ENCODE peak calls at places on chromosomes 5 and 9, in four cellular contexts. One of them, this sample, is unnamed.

GRCh38 chr5:56818409-56819026 is 3.2 kb downstream of the MAP3K1 start:
- DNase-seq in HepG2: no peak
- DNase-seq in HCT116: no peak
- DNase-seq in SK-N-SH: no peak
- DNase-seq in this sample: no peak

GRCh38 chr5:1312993-1313833 is 18.3 kb upstream of the TERT start:
- DNase-seq in SK-N-SH: no peak
- DNase-seq in HCT116: no peak
- DNase-seq in HepG2: no peak
- DNase-seq in this sample: no peak

GRCh38 chr9:91680998-91681397 is 257.4 kb upstream of the NFIL3 start:
- DNase-seq in HepG2: no peak
- DNase-seq in HCT116: no peak
- DNase-seq in SK-N-SH: no peak
- DNase-seq in this sample: no peak

GRCh38 chr9:88814521-88815101 is 176.7 kb upstream of the S1PR3 start:
- DNase-seq in HCT116: no peak
- DNase-seq in HepG2: no peak
- DNase-seq in SK-N-SH: peak; percentile 68
- DNase-seq in this sample: no peak

GRCh38 chr9:78131969-78132687 is 100.5 kb upstream of the GNAQ start:
- DNase-seq in HepG2: no peak
- DNase-seq in SK-N-SH: no peak
- DNase-seq in HCT116: no peak
- DNase-seq in this sample: no peak

GRCh38 chr9:15150939-15151338 is 156.1 kb downstream of the TTC39B start:
- DNase-seq in HCT116: no peak
- DNase-seq in HepG2: no peak
- DNase-seq in SK-N-SH: no peak
- DNase-seq in this sample: no peak

GRCh38 chr5:102738037-102738436 is 17.1 kb upstream of the PAM start:
- DNase-seq in SK-N-SH: no peak
- DNase-seq in HepG2: no peak
- DNase-seq in HCT116: no peak
- DNase-seq in this sample: no peak

GRCh38 chr5:33639478-33639877 is 198.7 kb downstream of the TARS1 start:
- DNase-seq in SK-N-SH: no peak
- DNase-seq in HepG2: no peak
- DNase-seq in HCT116: no peak
- DNase-seq in this sample: no peak

GRCh38 chr5:140240987-140241706 is 61.8 kb downstream of the PFDN1 start:
- DNase-seq in HCT116: peak; percentile 69
- DNase-seq in HepG2: peak; percentile 79
- DNase-seq in SK-N-SH: peak; percentile 85
- DNase-seq in this sample: peak; percentile 38

GRCh38 chr5:72841756-72842535 is 25.5 kb downstream of the TNPO1 start:
- DNase-seq in SK-N-SH: no peak
- DNase-seq in HepG2: no peak
- DNase-seq in HCT116: no peak
- DNase-seq in this sample: no peak

GRCh38 chr5:133931546-133931945 is 36.9 kb downstream of the C5orf15 start:
- DNase-seq in SK-N-SH: no peak
- DNase-seq in HepG2: no peak
- DNase-seq in HCT116: no peak
- DNase-seq in this sample: no peak

GRCh38 chr9:22005083-22005699 is 3.9 kb downstream of the CDKN2B start:
- DNase-seq in HCT116: no peak
- DNase-seq in HepG2: no peak
- DNase-seq in SK-N-SH: peak; percentile 21
- DNase-seq in this sample: no peak

GRCh38 chr5:96936431-96937221 is 746 bp downstream of the LNPEP start:
- DNase-seq in HepG2: peak; percentile 19
- DNase-seq in SK-N-SH: peak; percentile 28
- DNase-seq in HCT116: no peak
- DNase-seq in this sample: no peak

GRCh38 chr9:94861589-94862241 is 135.2 kb downstream of the AOPEP start:
- DNase-seq in HepG2: no peak
- DNase-seq in HCT116: no peak
- DNase-seq in SK-N-SH: no peak
- DNase-seq in this sample: no peak

GRCh38 chr5:31986101-31986500 is 188.0 kb downstream of the GOLPH3 start:
- DNase-seq in HCT116: no peak
- DNase-seq in SK-N-SH: no peak
- DNase-seq in HepG2: no peak
- DNase-seq in this sample: no peak

GRCh38 chr5:135468541-135468940 is 16.4 kb upstream of the TIFAB start:
- DNase-seq in HCT116: no peak
- DNase-seq in SK-N-SH: no peak
- DNase-seq in HepG2: no peak
- DNase-seq in this sample: no peak

GRCh38 chr5:95620030-95620869 is at the start of gene GPR150:
- DNase-seq in HepG2: peak; percentile 15
- DNase-seq in SK-N-SH: peak; percentile 87
- DNase-seq in HCT116: no peak
- DNase-seq in this sample: no peak

GRCh38 chr9:36987891-36988290 is 46.2 kb downstream of the PAX5 start:
- DNase-seq in HCT116: no peak
- DNase-seq in SK-N-SH: no peak
- DNase-seq in HepG2: no peak
- DNase-seq in this sample: no peak

GRCh38 chr5:132768485-132768868 is 8.6 kb downstream of the SEPTIN8 start:
- DNase-seq in HCT116: no peak
- DNase-seq in HepG2: no peak
- DNase-seq in SK-N-SH: no peak
- DNase-seq in this sample: no peak

GRCh38 chr5:79318935-79319614 is 83.1 kb downstream of the JMY start:
- DNase-seq in SK-N-SH: no peak
- DNase-seq in HepG2: no peak
- DNase-seq in HCT116: peak; percentile 7
- DNase-seq in this sample: no peak

GRCh38 chr9:112355305-112355953 is 22.0 kb upstream of the PTBP3 start:
- DNase-seq in HCT116: no peak
- DNase-seq in SK-N-SH: no peak
- DNase-seq in HepG2: no peak
- DNase-seq in this sample: no peak

GRCh38 chr9:114008667-114009410 is 69.3 kb downstream of the AMBP start:
- DNase-seq in HCT116: no peak
- DNase-seq in SK-N-SH: no peak
- DNase-seq in HepG2: no peak
- DNase-seq in this sample: no peak

GRCh38 chr9:116465591-116466288 is 221.4 kb upstream of the TRIM32 start:
- DNase-seq in HCT116: no peak
- DNase-seq in HepG2: no peak
- DNase-seq in SK-N-SH: no peak
- DNase-seq in this sample: no peak

DNA sequence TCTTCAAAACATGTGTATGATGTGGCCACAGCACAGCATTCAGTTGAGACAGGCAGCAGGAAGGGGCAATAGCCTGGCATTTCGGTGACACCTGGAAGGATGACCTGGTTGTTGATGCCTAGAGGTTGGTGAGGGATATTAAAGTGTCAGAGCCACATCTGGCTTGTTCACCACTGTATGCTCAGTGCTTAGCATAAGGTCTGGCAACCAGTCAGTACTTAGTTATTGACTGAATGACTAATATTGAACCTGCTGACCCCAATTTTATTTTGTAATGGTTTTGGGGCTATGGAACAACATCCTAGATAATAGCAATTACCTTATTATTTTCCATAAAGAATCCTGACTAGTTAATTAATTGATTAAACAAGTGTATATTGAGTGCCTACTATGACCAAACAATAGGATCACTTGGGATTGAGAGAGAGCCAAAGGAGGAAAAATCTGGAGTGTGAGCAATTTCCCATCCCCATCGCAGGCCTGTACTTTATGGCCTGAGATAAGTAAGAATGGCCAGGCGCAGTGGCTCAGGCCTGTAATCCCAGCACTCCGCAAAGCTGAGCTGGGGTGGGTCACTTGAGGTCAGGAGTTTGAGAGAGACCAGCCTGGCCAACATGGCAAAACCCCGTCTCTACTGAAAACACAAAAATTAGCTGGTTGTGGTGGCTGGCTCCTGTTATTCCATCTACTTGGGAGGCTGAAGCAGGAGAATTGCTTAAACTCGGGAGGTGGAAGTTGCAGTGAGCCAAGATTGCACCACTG is 85.4 kb upstream of the PLPP1 start:
- DNase-seq in HCT116: no peak
- DNase-seq in SK-N-SH: no peak
- DNase-seq in HepG2: no peak
- DNase-seq in this sample: no peak
- TF ChIP-seq JUND in HCT116: no peak
- TF ChIP-seq JUND in SK-N-SH: no peak
- TF ChIP-seq JUND in HepG2: no peak
- TF ChIP-seq JUND in this sample: no peak

DNA sequence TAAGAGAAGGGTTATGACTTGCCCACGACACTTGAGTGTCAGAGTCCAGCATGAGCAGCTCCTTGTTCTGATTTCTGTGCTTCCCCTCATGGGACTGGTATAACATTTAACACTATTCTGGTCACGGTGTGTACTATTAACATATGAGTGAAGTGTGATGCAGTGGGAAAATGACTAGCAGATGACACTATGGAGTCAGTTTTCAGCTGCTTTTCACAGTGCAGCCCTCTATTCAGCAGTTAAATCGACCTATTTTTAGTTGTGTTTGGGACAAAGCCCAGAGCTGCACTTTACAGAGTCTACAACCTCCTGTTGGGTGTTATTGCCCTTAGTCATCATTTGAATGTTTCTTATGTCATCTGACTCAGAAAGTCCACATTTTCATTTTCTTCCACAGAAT is 59.1 kb downstream of the CHSY3 start:
- DNase-seq in HCT116: no peak
- DNase-seq in HepG2: no peak
- DNase-seq in SK-N-SH: no peak
- DNase-seq in this sample: no peak
- TF ChIP-seq JUND in HCT116: no peak
- TF ChIP-seq JUND in HepG2: no peak
- TF ChIP-seq JUND in SK-N-SH: no peak
- TF ChIP-seq JUND in this sample: no peak

GRCh38 chr5:11047625-11048024 is 286.6 kb upstream of the DAP start:
- DNase-seq in SK-N-SH: no peak
- DNase-seq in HepG2: no peak
- DNase-seq in HCT116: no peak
- DNase-seq in this sample: no peak

GRCh38 chr5:11045411-11045810 is 284.4 kb upstream of the DAP start:
- DNase-seq in SK-N-SH: no peak
- DNase-seq in HepG2: no peak
- DNase-seq in HCT116: no peak
- DNase-seq in this sample: no peak

GRCh38 chr5:11044581-11044980 is 283.5 kb upstream of the DAP start:
- DNase-seq in HepG2: no peak
- DNase-seq in HCT116: no peak
- DNase-seq in SK-N-SH: no peak
- DNase-seq in this sample: no peak

GRCh38 chr5:11047051-11047450 is 286.0 kb upstream of the DAP start:
- DNase-seq in HepG2: no peak
- DNase-seq in SK-N-SH: no peak
- DNase-seq in HCT116: no peak
- DNase-seq in this sample: no peak

DNA sequence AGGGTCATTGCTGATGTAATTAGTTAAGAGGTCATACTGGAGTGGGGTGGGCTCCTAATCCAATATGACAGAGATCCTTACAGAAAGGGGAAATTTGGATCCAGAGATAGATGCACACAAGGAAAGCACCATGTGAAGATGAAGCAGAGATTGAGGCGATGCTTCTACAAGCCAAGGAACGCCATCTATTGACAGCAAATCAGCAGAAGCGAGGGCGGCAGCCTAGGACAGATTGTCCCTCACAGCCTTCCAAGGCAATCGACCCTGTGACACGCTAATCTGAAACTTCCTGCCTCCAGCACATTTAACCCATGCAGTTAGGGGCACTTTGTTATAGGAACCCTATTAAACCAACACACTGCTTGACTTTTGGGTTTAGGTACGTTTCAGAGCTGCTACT is 285.1 kb upstream of the DAP start:
- DNase-seq in SK-N-SH: no peak
- DNase-seq in HepG2: no peak
- DNase-seq in HCT116: no peak
- DNase-seq in this sample: peak; percentile 27
- TF ChIP-seq JUND in SK-N-SH: no peak
- TF ChIP-seq JUND in HepG2: no peak
- TF ChIP-seq JUND in HCT116: no peak
- TF ChIP-seq JUND in this sample: no peak

GRCh38 chr5:53475320-53475719 is 5.1 kb upstream of the FST start:
- DNase-seq in HepG2: no peak
- DNase-seq in SK-N-SH: no peak
- DNase-seq in HCT116: no peak
- DNase-seq in this sample: no peak

GRCh38 chr5:53473644-53474043 is 6.8 kb upstream of the FST start:
- DNase-seq in SK-N-SH: no peak
- DNase-seq in HepG2: no peak
- DNase-seq in HCT116: no peak
- DNase-seq in this sample: no peak

GRCh38 chr5:53472279-53472678 is 8.2 kb upstream of the FST start:
- DNase-seq in HCT116: no peak
- DNase-seq in SK-N-SH: no peak
- DNase-seq in HepG2: no peak
- DNase-seq in this sample: no peak

GRCh38 chr5:53469946-53470687 is 10.3 kb upstream of the FST start:
- DNase-seq in HCT116: no peak
- DNase-seq in SK-N-SH: no peak
- DNase-seq in HepG2: no peak
- DNase-seq in this sample: no peak

DNA sequence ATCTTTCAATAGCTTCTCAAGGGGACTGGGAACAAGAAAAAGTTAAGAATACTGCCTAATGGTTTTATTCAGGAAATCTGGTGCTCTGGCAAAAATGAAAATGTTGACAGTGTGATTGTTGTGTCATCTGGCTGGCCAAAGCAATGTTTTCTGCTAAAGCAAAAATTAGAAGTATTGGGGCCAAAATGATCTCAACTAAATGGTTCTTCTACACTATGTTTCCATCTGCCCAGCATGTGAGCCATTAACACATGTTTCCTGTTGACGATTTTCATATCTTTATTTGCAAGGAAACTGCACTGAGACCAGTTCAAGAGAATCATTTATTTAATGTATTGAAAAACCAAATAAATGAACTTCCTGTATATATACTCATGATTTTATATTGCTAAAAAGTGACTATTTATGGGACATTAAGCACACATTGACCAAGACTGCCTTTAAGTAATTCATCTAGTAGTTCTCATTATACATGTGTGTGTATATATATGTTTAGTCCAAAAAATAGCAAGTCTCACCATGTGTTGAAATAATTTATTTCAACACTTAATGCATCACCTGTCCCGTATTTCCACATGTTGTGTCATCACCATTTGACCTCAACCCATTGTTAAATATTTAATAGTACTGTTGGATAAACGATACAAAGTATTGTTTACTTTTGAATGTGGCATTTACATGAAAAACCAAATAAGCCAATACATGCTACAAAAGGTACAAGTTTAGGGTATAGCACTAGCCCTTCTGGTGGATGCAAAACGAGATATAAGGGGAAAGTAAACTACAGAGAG is 7.5 kb upstream of the FST start:
- DNase-seq in HepG2: no peak
- DNase-seq in HCT116: no peak
- DNase-seq in SK-N-SH: no peak
- DNase-seq in this sample: no peak
- TF ChIP-seq JUND in HepG2: no peak
- TF ChIP-seq JUND in HCT116: no peak
- TF ChIP-seq JUND in SK-N-SH: no peak
- TF ChIP-seq JUND in this sample: no peak

GRCh38 chr9:130866474-130866965 is 30.1 kb downstream of the QRFP start:
- DNase-seq in HCT116: peak; percentile 92
- DNase-seq in SK-N-SH: peak; percentile 79
- DNase-seq in HepG2: peak; percentile 89
- DNase-seq in this sample: peak; percentile 98
- TF ChIP-seq JUND in HCT116: no peak
- TF ChIP-seq JUND in SK-N-SH: no peak
- TF ChIP-seq JUND in HepG2: no peak
- TF ChIP-seq JUND in this sample: no peak